ENCODE peak calls at places on chromosomes 4 and X, in nine cellular contexts. B, O, Q, S, D, C, E, L and W are unnamed samples.

GRCh38 chr4:173924561-173924960 is 358.9 kb downstream of the FBXO8 start:
- DNase-seq in B (no peak), O (no peak), Q (no peak), S (no peak), D (no peak), C (no peak), E (no peak), L (no peak), W (no peak)

GRCh38 chr4:10025230-10025806 is 4.0 kb upstream of the SLC2A9 start:
- DNase-seq in B (no peak), O (no peak), Q (no peak), S (no peak), D (no peak), C (no peak), E (no peak), L (no peak), W (no peak)

GRCh38 chr4:96473246-96473645 is 633.4 kb downstream of the PDHA2 start:
- DNase-seq in B (no peak), O (no peak), Q (no peak), S (no peak), D (no peak), C (no peak), E (no peak), L (peak), W (no peak)

GRCh38 chr4:168605411-168605810 is 108.6 kb downstream of the PALLD start:
- DNase-seq in B (peak), O (peak), Q (no peak), S (no peak), D (no peak), C (no peak), E (no peak), L (no peak), W (no peak)

GRCh38 chrX:30971761-30972603 is 82.9 kb upstream of the TAB3 start:
- DNase-seq in B (peak), O (no peak), Q (peak), S (peak), D (no peak), C (no peak), E (no peak), L (peak), W (peak)

GRCh38 chrX:11287505-11287904 is 5.7 kb upstream of the AMELX start:
- DNase-seq in B (peak), O (no peak), Q (no peak), S (no peak), D (no peak), C (no peak), E (no peak), L (no peak), W (no peak)

GRCh38 chr4:32172761-32173160 is 1452.6 kb downstream of the PCDH7 start:
- DNase-seq in B (no peak), O (no peak), Q (no peak), S (no peak), D (no peak), C (no peak), E (no peak), L (no peak), W (no peak)

GRCh38 chr4:177579649-177580048 is 137.4 kb upstream of the AGA start:
- DNase-seq in B (no peak), O (no peak), Q (no peak), S (no peak), D (no peak), C (no peak), E (no peak), L (no peak), W (no peak)

GRCh38 chrX:55750256-55750655 is 32.7 kb downstream of the RRAGB start:
- DNase-seq in B (no peak), O (no peak), Q (no peak), S (no peak), D (no peak), C (no peak), E (no peak), L (no peak), W (no peak)